ENCODE peak calls at places on chromosome 5, in four cellular contexts. A is A549, H is iris pigment epithelial cell, R is T follicular helper cell. U is an unnamed sample.

GRCh38 chr5:108884736-108885135 is 137.0 kb downstream of the FER start:
- DNase-seq in R (no peak), H (peak), A (peak), U (no peak)

GRCh38 chr5:112604741-112605390 is 132.8 kb upstream of the APC start:
- DNase-seq in R (no peak), H (no peak), A (peak), U (no peak)

GRCh38 chr5:141507387-141508091 is 18.7 kb downstream of the PCDHGC5 start:
- DNase-seq in H (peak), A (no peak), R (no peak), U (no peak)

GRCh38 chr5:94771742-94772141 is 153.3 kb downstream of the SLF1 start:
- DNase-seq in R (no peak), A (no peak), H (no peak), U (no peak)

GRCh38 chr5:115431116-115431515 is 113.5 kb downstream of the FEM1C start:
- DNase-seq in R (no peak), H (no peak), A (no peak), U (no peak)

GRCh38 chr5:57692582-57693487 is 210.2 kb upstream of the ACTBL2 start:
- DNase-seq in H (peak), R (no peak), A (peak), U (peak)

GRCh38 chr5:116492016-116492623 is 82.5 kb downstream of the SEMA6A start:
- DNase-seq in R (no peak), A (no peak), H (peak), U (no peak)

GRCh38 chr5:170169996-170170395 is 62.8 kb upstream of the C5orf58 start:
- DNase-seq in R (no peak), A (no peak), H (no peak), U (no peak)

GRCh38 chr5:76801159-76801802 is 17.5 kb upstream of the F2RL1 start:
- DNase-seq in H (peak), A (peak), R (no peak), U (no peak)

GRCh38 chr5:91283326-91283725 is 99.8 kb downstream of the ARRDC3 start:
- DNase-seq in H (no peak), A (no peak), R (no peak), U (no peak)

GRCh38 chr5:139925163-139925562 is 117.9 kb downstream of the NRG2 start:
- DNase-seq in H (no peak), A (no peak), R (no peak), U (no peak)

U was measured in T-helper 1 cell.